ENCODE peak calls at places on chromosome 14, in ten cellular contexts. E, P, Z, R, L, B, I, V, J and K are unnamed samples.

GRCh38 chr14:23101213-23101970 is 3.4 kb downstream of the CIROP start:
- DNase-seq in E (no peak), P (no peak), Z (no peak), R (no peak), L (no peak), B (no peak), I (no peak), V (no peak), J (no peak), K (no peak)

GRCh38 chr14:102182190-102182589 is 42.5 kb downstream of the WDR20 start:
- DNase-seq in E (no peak), P (no peak), Z (no peak), R (no peak), L (peak; percentile 79), B (no peak), I (peak; percentile 56), V (peak; percentile 85), J (no peak), K (peak; percentile 55)

GRCh38 chr14:91372680-91373495 is 44.7 kb downstream of the CCDC88C start:
- DNase-seq in E (no peak), P (no peak), Z (no peak), R (no peak), L (no peak), B (no peak), I (peak; percentile 15), V (no peak), J (no peak), K (no peak)

GRCh38 chr14:101929946-101930345 is 34.4 kb upstream of the DYNC1H1 start:
- DNase-seq in E (no peak), P (no peak), Z (no peak), R (no peak), L (no peak), B (no peak), I (no peak), V (no peak), J (no peak), K (no peak)

GRCh38 chr14:23302290-23303225 is at the start of gene PPP1R3E:
- DNase-seq in E (peak; percentile 60), P (peak; percentile 70), Z (peak; percentile 79), R (peak; percentile 84), L (peak; percentile 46), B (no peak), I (peak; percentile 52), V (peak; percentile 61), J (peak; percentile 69), K (peak; percentile 74)

GRCh38 chr14:32256606-32257005 is 53.5 kb upstream of the RNU6-8 start:
- DNase-seq in E (no peak), P (no peak), Z (no peak), R (no peak), L (no peak), B (no peak), I (no peak), V (no peak), J (no peak), K (no peak)

GRCh38 chr14:49294736-49295135 is 291.4 kb downstream of the RPS29 start:
- DNase-seq in E (no peak), P (no peak), Z (no peak), R (no peak), L (no peak), B (no peak), I (no peak), V (no peak), J (no peak), K (no peak)

GRCh38 chr14:77198576-77198975 is 17.0 kb downstream of the TMEM63C start:
- DNase-seq in E (no peak), P (no peak), Z (no peak), R (no peak), L (no peak), B (no peak), I (no peak), V (no peak), J (no peak), K (no peak)

GRCh38 chr14:103128631-103129300 is 5.5 kb downstream of the TNFAIP2 start:
- DNase-seq in E (no peak), P (peak; percentile 27), Z (peak; percentile 89), R (no peak), L (no peak), B (no peak), I (no peak), V (no peak), J (peak; percentile 17), K (no peak)